ENCODE peak calls at places on chromosome 11, in seven cellular contexts. A is SJSA1, U is tibial artery, S is testis, D is hepatocyte, B is pancreas, E is iPS DF 6.9. J is an unnamed sample. For H3K4me1, the result is how much of the 10 kb centered on the place peaks cover.

GRCh38 chr11:110564676-110565343 is 135.1 kb downstream of the FDX1 start:
- DNase-seq in E (no peak), D (no peak), B (no peak), S (no peak), U (no peak), A (no peak), J (no peak)

GRCh38 chr11:6655790-6656580 is at the start of gene DCHS1:
- DNase-seq in D (peak), U (no peak), S (no peak), B (no peak), A (no peak), E (no peak), J (no peak)

GRCh38 chr11:108902027-108902469 is 237.2 kb downstream of the DDX10 start:
- DNase-seq in U (no peak), S (no peak), B (no peak), E (no peak), D (peak), A (no peak), J (no peak)

GRCh38 chr11:43925063-43925931 is 17.1 kb upstream of the C11orf96 start:
- DNase-seq in B (peak), S (no peak), E (no peak), D (no peak), U (peak), A (peak), J (no peak)

GRCh38 chr11:134485316-134485715 is 73.3 kb upstream of the B3GAT1 start:
- DNase-seq in E (no peak), B (no peak), A (no peak), U (no peak), D (no peak), S (no peak), J (no peak)

GRCh38 chr11:65291613-65292012 is 23.1 kb upstream of the CDC42EP2 start:
- DNase-seq in D (peak), A (peak), B (no peak), U (no peak), E (no peak), S (no peak), J (no peak)

GRCh38 chr11:133476570-133477262 is 55.6 kb downstream of the OPCML start:
- DNase-seq in U (no peak), S (no peak), E (peak), B (no peak), A (no peak), D (no peak), J (no peak)

GRCh38 chr11:35682230-35683195 is 19.9 kb downstream of the TRIM44 start:
- DNase-seq in D (peak), S (peak), B (no peak), U (no peak), E (no peak), A (no peak), J (no peak)

GRCh38 chr11:70671083-70671482 is 272.8 kb downstream of the CTTN start:
- DNase-seq in B (no peak), E (no peak), A (no peak), D (no peak), U (no peak), S (no peak), J (no peak)

GRCh38 chr11:103619480-103619879 is 417.0 kb upstream of the DDI1 start:
- DNase-seq in A (no peak), D (peak), U (no peak), S (peak), B (no peak), E (no peak), J (no peak)

GRCh38 chr11:48066881-48067800 is 86.8 kb downstream of the PTPRJ start:
- DNase-seq in U (no peak), A (peak), S (no peak), B (no peak), D (no peak), E (no peak), J (no peak)

GRCh38 chr11:35649984-35650383 is 12.6 kb upstream of the TRIM44 start:
- DNase-seq in B (no peak), S (no peak), U (no peak), A (no peak), D (no peak), E (no peak), J (no peak)

DNA sequence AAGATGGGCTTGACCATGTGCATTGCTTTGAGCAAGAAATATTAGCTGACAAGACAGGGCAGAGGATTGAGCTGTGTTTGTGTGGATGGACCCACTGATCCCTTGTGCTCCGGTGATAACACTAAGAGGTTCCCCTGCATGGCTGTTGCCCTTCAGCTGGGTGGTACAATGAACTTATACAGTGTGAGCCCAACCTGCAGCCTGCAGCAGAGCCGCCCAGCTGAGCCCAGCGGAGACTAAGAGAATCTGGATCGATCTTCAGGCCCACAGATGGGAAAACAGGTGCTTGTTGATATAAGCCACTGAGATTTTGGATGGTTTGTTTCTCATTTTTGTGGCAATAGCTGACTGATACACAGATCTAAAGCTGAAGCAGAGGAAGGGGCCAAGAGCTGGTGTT is 177.4 kb upstream of the SYT13 start:
- DNase-seq in A (no peak), U (no peak), D (no peak), E (no peak), S (no peak), B (no peak), J (no peak)
- H3K27ac ChIP-seq in A (no peak), U (no peak), D (no peak), E (no peak), S (no peak), B (no peak), J (no peak)

DNA sequence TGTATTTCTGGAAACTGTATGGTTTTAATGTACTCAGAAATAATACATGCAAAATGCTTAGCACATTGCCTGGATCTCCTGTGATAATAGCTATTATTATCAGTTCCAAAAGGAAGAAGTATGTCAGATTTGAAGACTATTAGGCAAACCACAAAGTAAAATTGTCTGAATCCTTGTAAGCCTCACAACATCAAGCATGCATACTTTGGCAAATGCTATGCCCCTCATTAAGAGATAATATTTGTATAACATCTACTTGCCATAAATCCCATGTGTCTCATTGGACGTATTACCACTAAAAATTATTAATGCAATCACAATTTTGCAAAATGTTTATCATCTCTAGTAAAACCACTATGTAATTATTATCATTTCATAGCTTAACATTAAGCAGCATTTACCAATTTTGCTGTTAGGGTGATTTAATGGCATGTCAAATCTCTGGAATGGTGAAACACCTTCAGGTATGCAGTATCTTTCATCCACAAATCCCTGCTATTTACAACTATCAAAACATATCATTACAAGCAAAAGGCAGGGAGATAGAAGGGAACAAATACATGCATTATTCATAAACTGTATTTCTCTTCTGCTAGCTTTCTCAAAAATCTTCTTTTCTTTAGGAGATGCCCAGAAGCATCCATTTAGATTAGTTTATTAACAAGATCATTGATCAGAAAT is 974.6 kb upstream of the RAG2 start:
- DNase-seq in E (no peak), B (no peak), S (no peak), U (no peak), A (no peak), D (no peak), J (no peak)
- H3K4me3 ChIP-seq in E (no peak), B (no peak), S (no peak), U (no peak), A (no peak), D (no peak), J (no peak)

GRCh38 chr11:126704144-126704543 is 296.4 kb downstream of the KIRREL3 start:
- DNase-seq in U (no peak), S (no peak), A (no peak), E (no peak), D (no peak), B (no peak), J (no peak)
- H3K4me1 ChIP-seq in U (under half), S (under half), A (under half), E (under half), D (under half), B (under half), J (under half)

DNA sequence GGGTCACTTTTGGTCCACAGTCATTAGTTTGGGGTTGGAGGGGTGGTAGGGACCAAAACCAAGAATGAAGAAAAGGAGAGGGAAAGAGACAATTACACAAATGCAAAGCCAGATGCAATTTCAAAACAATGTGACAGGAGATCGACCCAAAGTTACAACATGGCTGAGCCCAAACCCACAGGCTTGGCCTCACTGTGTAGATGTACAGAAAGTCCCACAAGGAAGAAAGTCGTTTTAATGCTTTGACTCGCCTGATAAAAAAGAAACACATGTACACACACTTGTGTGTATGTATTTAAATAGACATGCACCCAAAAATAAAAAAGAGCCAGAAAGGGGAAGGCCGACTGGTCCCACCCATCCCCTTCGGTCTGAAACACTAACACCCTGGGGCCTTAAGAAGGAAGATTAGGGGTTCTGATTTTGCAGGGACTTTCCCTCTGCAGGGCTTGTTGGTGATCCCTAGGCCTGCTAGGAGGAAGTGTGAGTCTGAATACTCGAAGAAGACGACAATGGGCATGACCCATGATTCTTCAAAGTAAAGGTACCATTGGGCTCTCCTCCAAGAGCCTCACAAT is 104.1 kb downstream of the ETS1 start:
- DNase-seq in B (no peak), S (no peak), U (no peak), E (no peak), A (no peak), D (no peak), J (no peak)
- H3K27ac ChIP-seq in B (no peak), S (no peak), U (peak), E (no peak), A (no peak), D (no peak), J (peak)

GRCh38 chr11:94401773-94402265 is 600 bp upstream of the GPR83 start:
- DNase-seq in B (no peak), E (no peak), S (no peak), A (no peak), U (no peak), D (no peak), J (no peak)
- H3K4me3 ChIP-seq in B (no peak), E (peak), S (no peak), A (no peak), U (no peak), D (no peak), J (peak)

DNA sequence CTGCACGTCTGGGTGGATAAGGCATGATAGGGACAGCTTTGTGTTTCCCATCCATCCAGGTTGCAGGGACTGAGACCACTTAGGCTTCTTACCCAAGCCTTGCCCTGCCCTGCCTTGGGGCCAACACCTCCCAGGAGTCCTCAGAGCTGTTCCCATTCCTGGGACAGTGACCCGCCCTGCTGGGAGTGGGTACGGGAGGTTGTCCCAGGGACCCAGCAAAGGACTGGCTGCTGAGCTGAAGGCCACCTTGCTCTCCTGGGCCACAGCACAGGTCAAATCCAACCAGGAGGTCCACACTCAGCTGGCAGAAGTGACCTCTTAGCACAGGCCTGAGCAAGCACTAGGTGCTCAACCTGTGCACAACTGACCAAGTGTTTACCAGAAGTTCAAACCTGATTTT is 16.9 kb upstream of the ARHGEF17 start:
- DNase-seq in D (no peak), A (no peak), S (no peak), U (no peak), E (no peak), B (no peak), J (no peak)
- H3K4me1 ChIP-seq in D (under half), A (under half), S (under half), U (under half), E (under half), B (under half), J (under half)

GRCh38 chr11:66854729-66855211 is 2.1 kb upstream of the LRFN4 start:
- DNase-seq in B (no peak), E (no peak), D (no peak), A (no peak), S (no peak), U (peak), J (peak)
- H3K27ac ChIP-seq in B (no peak), E (no peak), D (no peak), A (no peak), S (no peak), U (peak), J (no peak)

GRCh38 chr11:72736452-72737069 is 15.6 kb downstream of the ARAP1 start:
- DNase-seq in A (no peak), B (peak), D (no peak), E (no peak), U (no peak), S (peak), J (peak)
- H3K4me3 ChIP-seq in A (no peak), B (no peak), D (no peak), E (no peak), U (no peak), S (no peak), J (no peak)

DNA sequence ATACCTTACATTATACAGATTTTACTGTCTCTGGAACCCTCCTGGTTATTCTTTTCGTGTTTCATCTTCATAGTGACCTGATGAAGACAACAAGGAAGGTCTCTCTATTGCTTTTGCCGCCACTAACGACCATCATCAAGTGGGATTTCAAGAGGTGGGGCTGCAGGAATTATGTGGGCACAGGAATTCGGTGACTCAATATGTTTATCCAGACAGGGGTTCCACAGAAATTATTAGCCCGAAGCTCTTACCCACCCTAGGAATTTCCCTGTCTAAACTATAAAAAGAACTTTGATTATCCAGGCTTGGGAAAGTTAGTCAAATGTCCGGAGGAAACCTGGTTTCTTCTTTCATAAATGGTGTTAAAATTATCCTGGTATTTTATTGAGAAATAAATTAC is 566.8 kb upstream of the TENM4 start:
- DNase-seq in U (no peak), D (no peak), E (no peak), B (no peak), A (no peak), S (no peak), J (no peak)
- H3K4me1 ChIP-seq in U (under half), D (under half), E (under half), B (under half), A (under half), S (under half), J (under half)

J was measured in psoas muscle.